ENCODE peak calls at places on chromosomes 12 and 14, in six cellular contexts. G, W, S, A, Q and T are unnamed samples.

GRCh38 chr14:21923820-21924219 is 250.2 kb upstream of the OR4E1 start:
- DNase-seq in G (no peak), W (no peak), S (no peak), A (no peak), Q (no peak), T (no peak)

GRCh38 chr12:80353254-80353653 is 90.8 kb upstream of the PTPRQ start:
- DNase-seq in G (no peak), W (no peak), S (no peak), A (no peak), Q (no peak), T (peak)

GRCh38 chr12:10385181-10385613 is 4.6 kb downstream of the KLRK1 start:
- DNase-seq in G (peak), W (no peak), S (no peak), A (no peak), Q (peak), T (no peak)

GRCh38 chr12:84813780-84814663 is 98.6 kb downstream of the SLC6A15 start:
- DNase-seq in G (no peak), W (no peak), S (no peak), A (no peak), Q (no peak), T (no peak)

GRCh38 chr12:132315507-132315906 is 13.9 kb downstream of the GALNT9 start:
- DNase-seq in G (no peak), W (no peak), S (no peak), A (no peak), Q (no peak), T (no peak)

GRCh38 chr14:58746261-58746660 is 108.5 kb downstream of the DACT1 start:
- DNase-seq in G (peak), W (no peak), S (no peak), A (no peak), Q (no peak), T (no peak)

GRCh38 chr12:32296541-32296940 is 102.8 kb upstream of the FGD4 start:
- DNase-seq in G (peak), W (no peak), S (no peak), A (no peak), Q (no peak), T (peak)

GRCh38 chr14:103629503-103630121 is 601 bp downstream of the KLC1 start:
- DNase-seq in G (no peak), W (peak), S (peak), A (peak), Q (no peak), T (no peak)

GRCh38 chr14:71606064-71606463 is 326.2 kb upstream of the RGS6 start:
- DNase-seq in G (no peak), W (no peak), S (no peak), A (no peak), Q (no peak), T (no peak)

GRCh38 chr12:132284618-132285310 is 44.6 kb downstream of the GALNT9 start:
- DNase-seq in G (no peak), W (no peak), S (no peak), A (no peak), Q (no peak), T (no peak)

GRCh38 chr12:15837141-15837781 is 44.9 kb upstream of the STRAP start:
- DNase-seq in G (no peak), W (no peak), S (no peak), A (no peak), Q (peak), T (peak)

GRCh38 chr14:53963491-53964227 is 7.0 kb upstream of the BMP4 start:
- DNase-seq in G (no peak), W (no peak), S (peak), A (peak), Q (no peak), T (no peak)

GRCh38 chr12:22034709-22035506 is 11.1 kb upstream of the CMAS start:
- DNase-seq in G (no peak), W (no peak), S (no peak), A (no peak), Q (no peak), T (no peak)

GRCh38 chr12:2959194-2959507 is at the start of gene TEAD4:
- DNase-seq in G (no peak), W (no peak), S (peak), A (peak), Q (no peak), T (peak)

GRCh38 chr12:56469007-56469930 is 891 bp downstream of the SPRYD4 start:
- DNase-seq in G (no peak), W (peak), S (no peak), A (peak), Q (no peak), T (no peak)

GRCh38 chr12:99367181-99367580 is 280.4 kb upstream of the GARIN6 start:
- DNase-seq in G (no peak), W (no peak), S (no peak), A (no peak), Q (no peak), T (no peak)

GRCh38 chr14:97273540-97273939 is 476.4 kb downstream of the VRK1 start:
- DNase-seq in G (no peak), W (no peak), S (no peak), A (no peak), Q (no peak), T (no peak)

GRCh38 chr14:95609398-95609990 is 74.6 kb downstream of the GLRX5 start:
- DNase-seq in G (no peak), W (peak), S (no peak), A (peak), Q (no peak), T (no peak)
- TF ChIP-seq CTCF in G (peak), W (peak), S (peak), A (peak), Q (peak), T (peak)

DNA sequence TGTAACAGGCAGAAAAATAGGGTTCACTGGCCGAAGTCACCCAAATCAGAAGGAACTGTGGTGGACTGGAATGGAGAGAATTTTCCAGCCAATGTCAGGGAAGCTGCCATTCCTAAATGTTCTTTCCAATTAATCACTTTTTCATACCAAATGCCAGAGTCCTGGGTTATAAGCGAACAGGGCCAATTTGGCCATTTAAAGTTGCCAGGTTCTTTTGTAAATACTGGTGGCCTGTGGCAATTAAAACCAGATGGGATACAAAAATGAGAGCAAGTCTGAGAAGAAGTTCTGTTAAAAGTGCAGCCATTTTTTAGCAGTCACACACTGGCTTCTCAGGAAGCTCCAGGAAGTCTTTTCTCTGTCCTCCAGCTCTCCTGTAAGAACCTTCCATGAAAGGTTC is 117.4 kb upstream of the OVCH1 start:
- DNase-seq in G (no peak), W (no peak), S (no peak), A (no peak), Q (no peak), T (peak)
- TF ChIP-seq CTCF in G (no peak), W (no peak), S (no peak), A (no peak), Q (no peak), T (no peak)

DNA sequence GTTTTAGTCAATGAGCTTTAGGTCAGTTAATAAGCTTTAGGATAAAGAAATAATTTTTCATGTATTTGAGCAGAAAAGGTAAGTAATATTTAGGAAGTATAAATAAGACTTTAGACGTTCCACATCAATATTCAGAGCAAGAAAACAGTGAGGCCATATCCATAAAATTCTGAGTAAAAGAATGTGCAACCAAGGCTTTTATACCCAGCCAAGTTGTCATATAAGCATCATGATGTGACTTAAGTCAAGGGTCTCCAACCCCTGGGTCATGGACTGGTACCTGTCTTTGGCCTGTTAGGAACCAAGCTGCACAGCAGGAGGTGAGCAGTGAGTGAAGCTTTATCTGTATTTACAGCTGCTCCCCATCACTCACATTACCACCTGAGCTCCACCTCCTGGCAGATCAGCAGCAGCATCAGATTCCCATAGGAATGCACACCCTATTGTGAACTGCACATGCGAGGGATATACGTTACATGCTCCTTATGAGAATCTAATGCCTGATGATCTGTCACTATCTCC is 74.1 kb downstream of the ZNF664 start:
- DNase-seq in G (no peak), W (no peak), S (no peak), A (no peak), Q (no peak), T (no peak)
- TF ChIP-seq CTCF in G (no peak), W (no peak), S (no peak), A (no peak), Q (no peak), T (no peak)

GRCh38 chr12:119154435-119154818 is 24.3 kb upstream of the HSPB8 start:
- DNase-seq in G (no peak), W (no peak), S (no peak), A (no peak), Q (no peak), T (no peak)

GRCh38 chr12:119157528-119157927 is 21.2 kb upstream of the HSPB8 start:
- DNase-seq in G (no peak), W (no peak), S (peak), A (no peak), Q (no peak), T (no peak)

GRCh38 chr12:119158004-119158776 is 20.5 kb upstream of the HSPB8 start:
- DNase-seq in G (no peak), W (no peak), S (no peak), A (no peak), Q (no peak), T (no peak)

GRCh38 chr12:119153477-119154434 is 25.0 kb upstream of the HSPB8 start:
- DNase-seq in G (peak), W (no peak), S (peak), A (peak), Q (no peak), T (no peak)

DNA sequence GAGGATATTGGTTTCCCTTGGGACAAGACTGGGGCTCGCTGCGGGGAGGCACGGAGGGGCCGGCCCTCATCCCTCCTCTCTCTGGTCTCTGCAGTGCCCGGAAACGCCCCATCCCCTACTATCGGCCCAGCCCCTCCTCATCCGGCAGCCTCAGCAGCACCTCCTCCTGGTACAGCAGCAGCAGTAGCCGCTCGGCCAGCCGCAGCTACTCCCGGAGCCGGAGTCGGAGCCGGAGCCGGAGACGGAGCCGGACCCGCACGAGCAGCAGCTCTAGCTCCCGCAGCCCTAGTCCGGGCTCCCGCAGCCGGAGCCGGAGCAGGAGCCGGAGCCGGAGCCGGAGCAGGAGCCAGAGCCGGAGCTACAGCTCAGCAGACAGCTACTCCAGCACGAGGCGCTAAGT is 22.3 kb upstream of the HSPB8 start:
- DNase-seq in G (no peak), W (no peak), S (no peak), A (no peak), Q (no peak), T (no peak)
- TF ChIP-seq CTCF in G (peak), W (no peak), S (peak), A (no peak), Q (no peak), T (no peak)

DNA sequence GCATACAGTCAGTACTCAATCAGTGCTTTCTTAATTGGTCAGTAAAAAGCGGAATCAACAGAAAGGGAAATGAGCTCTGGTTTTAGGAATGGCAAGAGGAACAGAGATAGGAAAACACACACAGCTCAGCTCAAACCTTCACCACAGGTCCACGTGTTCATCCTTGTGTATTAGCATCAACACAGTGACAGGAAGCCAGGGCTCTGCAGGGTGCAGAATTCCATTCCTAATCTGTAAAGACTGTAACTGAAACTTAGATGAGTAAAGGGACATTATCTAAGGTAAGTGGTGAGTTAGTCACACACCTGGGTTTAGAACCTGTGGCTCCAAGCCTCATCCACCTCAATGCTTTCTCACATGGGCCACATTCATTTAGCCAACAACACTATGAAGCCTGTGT is 1242.2 kb upstream of the TMEM132C start:
- DNase-seq in G (no peak), W (no peak), S (no peak), A (no peak), Q (no peak), T (no peak)
- TF ChIP-seq CTCF in G (no peak), W (no peak), S (no peak), A (no peak), Q (no peak), T (no peak)

GRCh38 chr12:105637470-105637869 is 307.0 kb downstream of the C12orf75 start:
- DNase-seq in G (no peak), W (no peak), S (no peak), A (no peak), Q (no peak), T (no peak)

GRCh38 chr12:105640780-105641179 is 310.3 kb downstream of the C12orf75 start:
- DNase-seq in G (no peak), W (no peak), S (no peak), A (no peak), Q (no peak), T (no peak)

GRCh38 chr12:105644770-105645169 is 314.3 kb downstream of the C12orf75 start:
- DNase-seq in G (no peak), W (no peak), S (no peak), A (no peak), Q (no peak), T (no peak)

GRCh38 chr12:105641742-105642141 is 311.3 kb downstream of the C12orf75 start:
- DNase-seq in G (no peak), W (no peak), S (no peak), A (no peak), Q (no peak), T (no peak)
- TF ChIP-seq CTCF in G (no peak), W (no peak), S (peak), A (no peak), Q (no peak), T (no peak)